ENCODE peak calls at places on chromosome 5, in ten cellular contexts. One of them, this sample, is unnamed.

GRCh38 chr5:127426661-127427060 is 90.8 kb upstream of the PRRC1 start:
- DNase-seq in sigmoid colon: no peak
- DNase-seq in transverse colon: no peak
- DNase-seq in tibial nerve: no peak
- DNase-seq in K562: no peak
- DNase-seq in HepG2: no peak
- DNase-seq in ovary: no peak
- DNase-seq in H1: no peak
- DNase-seq in upper lobe of left lung: no peak
- DNase-seq in A549: no peak
- DNase-seq in this sample: no peak

GRCh38 chr5:168976311-168976893 is 324.5 kb downstream of the SLIT3 start:
- DNase-seq in ovary: no peak
- DNase-seq in tibial nerve: no peak
- DNase-seq in A549: no peak
- DNase-seq in sigmoid colon: no peak
- DNase-seq in K562: no peak
- DNase-seq in upper lobe of left lung: no peak
- DNase-seq in transverse colon: no peak
- DNase-seq in HepG2: no peak
- DNase-seq in H1: no peak
- DNase-seq in this sample: no peak

GRCh38 chr5:81428866-81429265 is 34.9 kb upstream of the ACOT12 start:
- DNase-seq in tibial nerve: no peak
- DNase-seq in A549: peak
- DNase-seq in K562: no peak
- DNase-seq in ovary: no peak
- DNase-seq in sigmoid colon: no peak
- DNase-seq in upper lobe of left lung: no peak
- DNase-seq in H1: no peak
- DNase-seq in HepG2: no peak
- DNase-seq in transverse colon: no peak
- DNase-seq in this sample: no peak

GRCh38 chr5:142874537-142874936 is 104.4 kb downstream of the ARHGAP26 start:
- DNase-seq in A549: peak
- DNase-seq in transverse colon: peak
- DNase-seq in tibial nerve: peak
- DNase-seq in ovary: peak
- DNase-seq in H1: no peak
- DNase-seq in sigmoid colon: no peak
- DNase-seq in K562: no peak
- DNase-seq in HepG2: peak
- DNase-seq in upper lobe of left lung: peak
- DNase-seq in this sample: peak

GRCh38 chr5:100787648-100788047 is 115.4 kb downstream of the ST8SIA4 start:
- DNase-seq in tibial nerve: no peak
- DNase-seq in transverse colon: no peak
- DNase-seq in H1: no peak
- DNase-seq in upper lobe of left lung: no peak
- DNase-seq in ovary: no peak
- DNase-seq in K562: no peak
- DNase-seq in HepG2: no peak
- DNase-seq in sigmoid colon: no peak
- DNase-seq in A549: no peak
- DNase-seq in this sample: no peak

GRCh38 chr5:168881427-168882149 is 302.4 kb upstream of the PANK3 start:
- DNase-seq in upper lobe of left lung: no peak
- DNase-seq in HepG2: no peak
- DNase-seq in sigmoid colon: no peak
- DNase-seq in A549: no peak
- DNase-seq in K562: peak
- DNase-seq in H1: peak
- DNase-seq in ovary: no peak
- DNase-seq in transverse colon: no peak
- DNase-seq in tibial nerve: no peak
- DNase-seq in this sample: no peak

GRCh38 chr5:143124593-143124992 is 278.9 kb downstream of the NR3C1 start:
- DNase-seq in transverse colon: no peak
- DNase-seq in H1: no peak
- DNase-seq in upper lobe of left lung: no peak
- DNase-seq in sigmoid colon: no peak
- DNase-seq in K562: peak
- DNase-seq in HepG2: peak
- DNase-seq in tibial nerve: no peak
- DNase-seq in A549: no peak
- DNase-seq in ovary: no peak
- DNase-seq in this sample: no peak

GRCh38 chr5:81525690-81526089 is 131.8 kb upstream of the ACOT12 start:
- DNase-seq in K562: no peak
- DNase-seq in transverse colon: no peak
- DNase-seq in ovary: no peak
- DNase-seq in A549: peak
- DNase-seq in upper lobe of left lung: no peak
- DNase-seq in tibial nerve: no peak
- DNase-seq in H1: no peak
- DNase-seq in sigmoid colon: no peak
- DNase-seq in HepG2: no peak
- DNase-seq in this sample: no peak

GRCh38 chr5:143311428-143311827 is 92.1 kb downstream of the NR3C1 start:
- DNase-seq in H1: no peak
- DNase-seq in upper lobe of left lung: no peak
- DNase-seq in HepG2: no peak
- DNase-seq in transverse colon: no peak
- DNase-seq in tibial nerve: no peak
- DNase-seq in K562: no peak
- DNase-seq in ovary: no peak
- DNase-seq in A549: peak
- DNase-seq in sigmoid colon: no peak
- DNase-seq in this sample: no peak

GRCh38 chr5:25448646-25449045 is 803.9 kb upstream of the CDH10 start:
- DNase-seq in ovary: no peak
- DNase-seq in K562: no peak
- DNase-seq in transverse colon: no peak
- DNase-seq in upper lobe of left lung: no peak
- DNase-seq in H1: no peak
- DNase-seq in HepG2: no peak
- DNase-seq in A549: no peak
- DNase-seq in sigmoid colon: no peak
- DNase-seq in tibial nerve: no peak
- DNase-seq in this sample: no peak

GRCh38 chr5:56900858-56901578 is 8.4 kb upstream of the SETD9 start:
- DNase-seq in K562: peak
- DNase-seq in transverse colon: no peak
- DNase-seq in upper lobe of left lung: no peak
- DNase-seq in H1: no peak
- DNase-seq in HepG2: peak
- DNase-seq in sigmoid colon: no peak
- DNase-seq in ovary: no peak
- DNase-seq in tibial nerve: peak
- DNase-seq in A549: peak
- DNase-seq in this sample: no peak

GRCh38 chr5:58406394-58406793 is 53.5 kb downstream of the PLK2 start:
- DNase-seq in sigmoid colon: no peak
- DNase-seq in H1: peak
- DNase-seq in tibial nerve: no peak
- DNase-seq in upper lobe of left lung: no peak
- DNase-seq in HepG2: no peak
- DNase-seq in A549: no peak
- DNase-seq in transverse colon: no peak
- DNase-seq in ovary: no peak
- DNase-seq in K562: no peak
- DNase-seq in this sample: no peak

GRCh38 chr5:16558984-16559629 is 57.7 kb downstream of the RETREG1 start:
- DNase-seq in K562: no peak
- DNase-seq in tibial nerve: no peak
- DNase-seq in transverse colon: no peak
- DNase-seq in HepG2: no peak
- DNase-seq in sigmoid colon: no peak
- DNase-seq in upper lobe of left lung: no peak
- DNase-seq in H1: no peak
- DNase-seq in A549: no peak
- DNase-seq in ovary: no peak
- DNase-seq in this sample: no peak

DNA sequence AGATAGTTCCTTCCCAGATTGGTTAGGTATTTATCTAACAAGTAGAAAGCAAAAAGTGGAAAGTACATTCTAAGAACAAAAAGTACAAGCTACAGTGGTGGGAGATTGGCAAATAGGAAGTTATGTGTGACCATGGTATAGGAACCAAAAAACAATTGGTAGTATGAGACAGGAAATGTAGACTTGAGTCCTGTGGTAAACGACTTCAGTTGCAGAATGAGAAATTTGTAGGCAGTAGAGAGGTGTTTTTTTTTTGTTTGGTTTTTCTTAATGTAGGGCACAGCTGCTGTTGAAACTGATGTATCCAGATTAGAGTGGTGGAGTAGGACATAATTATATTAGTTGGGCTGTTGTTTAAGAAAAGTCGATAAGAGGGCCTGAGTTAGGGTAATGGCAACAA is 72.0 kb downstream of the CCNH start:
- DNase-seq in HepG2: no peak
- DNase-seq in H1: no peak
- DNase-seq in ovary: no peak
- DNase-seq in sigmoid colon: no peak
- DNase-seq in A549: no peak
- DNase-seq in transverse colon: no peak
- DNase-seq in K562: no peak
- DNase-seq in upper lobe of left lung: no peak
- DNase-seq in tibial nerve: no peak
- DNase-seq in this sample: no peak
- TF ChIP-seq EP300 in HepG2: no peak
- TF ChIP-seq EP300 in H1: no peak
- TF ChIP-seq EP300 in ovary: no peak
- TF ChIP-seq EP300 in sigmoid colon: peak
- TF ChIP-seq EP300 in A549: no peak
- TF ChIP-seq EP300 in transverse colon: no peak
- TF ChIP-seq EP300 in K562: no peak
- TF ChIP-seq EP300 in upper lobe of left lung: no peak
- TF ChIP-seq EP300 in tibial nerve: peak
- TF ChIP-seq EP300 in this sample: no peak

DNA sequence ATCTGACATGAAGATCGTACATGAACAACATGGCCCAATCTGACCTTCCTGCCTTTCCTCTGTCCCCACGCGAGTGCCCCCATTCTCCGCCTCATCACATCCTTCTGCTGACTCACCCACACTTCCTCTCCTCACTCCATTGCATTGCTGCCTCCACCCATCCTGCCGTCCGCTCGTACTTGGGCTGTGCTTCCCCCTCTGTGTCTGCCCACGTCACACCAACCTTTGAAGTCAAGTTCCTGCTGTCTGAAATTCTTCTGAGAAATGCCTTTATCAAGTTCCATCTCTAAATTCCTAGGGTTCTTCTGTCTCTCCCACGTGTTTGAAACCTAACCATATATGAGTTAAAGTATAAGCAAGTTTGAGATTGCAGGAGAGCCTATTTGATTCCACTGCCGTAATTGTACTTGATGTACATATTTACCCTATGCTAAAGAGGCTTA is 18.0 kb upstream of the STARD4 start:
- DNase-seq in transverse colon: peak
- DNase-seq in A549: peak
- DNase-seq in ovary: no peak
- DNase-seq in sigmoid colon: peak
- DNase-seq in tibial nerve: peak
- DNase-seq in K562: peak
- DNase-seq in upper lobe of left lung: no peak
- DNase-seq in H1: no peak
- DNase-seq in HepG2: peak
- DNase-seq in this sample: peak
- H3K27ac ChIP-seq in transverse colon: no peak
- H3K27ac ChIP-seq in A549: peak
- H3K27ac ChIP-seq in ovary: no peak
- H3K27ac ChIP-seq in sigmoid colon: peak
- H3K27ac ChIP-seq in tibial nerve: no peak
- H3K27ac ChIP-seq in K562: peak
- H3K27ac ChIP-seq in upper lobe of left lung: peak
- H3K27ac ChIP-seq in H1: no peak
- H3K27ac ChIP-seq in HepG2: no peak
- H3K27ac ChIP-seq in this sample: peak

DNA sequence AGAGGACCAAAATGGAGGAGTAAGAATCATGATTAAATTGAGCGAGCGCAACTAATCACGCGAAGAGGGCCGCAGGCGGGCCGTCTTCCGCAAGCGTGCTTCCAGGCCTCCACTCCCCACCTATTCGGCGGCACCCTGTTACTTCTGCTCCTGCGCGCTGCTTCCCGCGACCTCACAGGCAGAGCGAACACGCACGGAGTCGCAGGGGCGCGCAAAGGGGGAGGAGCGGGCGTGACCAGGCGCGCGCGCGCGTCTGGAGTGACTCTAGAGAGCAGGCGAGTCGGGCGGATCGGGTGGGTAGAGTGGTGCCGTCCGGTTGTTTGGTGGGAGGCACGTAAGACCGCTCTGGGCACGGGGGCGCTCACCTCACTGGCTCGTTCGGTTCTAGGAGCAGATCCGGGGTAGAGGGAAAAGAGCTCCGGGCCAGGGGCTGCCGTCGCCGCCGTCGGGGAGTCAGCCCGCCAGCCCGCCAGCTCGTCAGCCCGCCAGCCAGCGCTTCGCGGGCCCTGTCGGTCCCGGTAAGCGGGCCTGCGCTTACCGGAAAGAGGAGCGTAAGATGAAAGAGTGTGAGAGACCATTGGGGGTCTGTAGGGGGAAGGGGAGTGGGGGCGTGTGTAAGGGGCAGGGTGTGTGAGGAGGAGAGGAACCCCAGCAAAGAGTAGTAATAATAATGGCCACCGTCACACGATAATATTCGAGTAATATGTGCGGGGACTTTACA is at the start of gene CNOT8:
- DNase-seq in transverse colon: peak
- DNase-seq in HepG2: peak
- DNase-seq in H1: peak
- DNase-seq in K562: peak
- DNase-seq in ovary: peak
- DNase-seq in sigmoid colon: peak
- DNase-seq in upper lobe of left lung: peak
- DNase-seq in A549: peak
- DNase-seq in tibial nerve: peak
- DNase-seq in this sample: peak
- TF ChIP-seq POLR2A in transverse colon: peak
- TF ChIP-seq POLR2A in HepG2: peak
- TF ChIP-seq POLR2A in H1: peak
- TF ChIP-seq POLR2A in K562: peak
- TF ChIP-seq POLR2A in ovary: peak
- TF ChIP-seq POLR2A in sigmoid colon: peak
- TF ChIP-seq POLR2A in upper lobe of left lung: peak
- TF ChIP-seq POLR2A in A549: peak
- TF ChIP-seq POLR2A in tibial nerve: peak
- TF ChIP-seq POLR2A in this sample: no peak

DNA sequence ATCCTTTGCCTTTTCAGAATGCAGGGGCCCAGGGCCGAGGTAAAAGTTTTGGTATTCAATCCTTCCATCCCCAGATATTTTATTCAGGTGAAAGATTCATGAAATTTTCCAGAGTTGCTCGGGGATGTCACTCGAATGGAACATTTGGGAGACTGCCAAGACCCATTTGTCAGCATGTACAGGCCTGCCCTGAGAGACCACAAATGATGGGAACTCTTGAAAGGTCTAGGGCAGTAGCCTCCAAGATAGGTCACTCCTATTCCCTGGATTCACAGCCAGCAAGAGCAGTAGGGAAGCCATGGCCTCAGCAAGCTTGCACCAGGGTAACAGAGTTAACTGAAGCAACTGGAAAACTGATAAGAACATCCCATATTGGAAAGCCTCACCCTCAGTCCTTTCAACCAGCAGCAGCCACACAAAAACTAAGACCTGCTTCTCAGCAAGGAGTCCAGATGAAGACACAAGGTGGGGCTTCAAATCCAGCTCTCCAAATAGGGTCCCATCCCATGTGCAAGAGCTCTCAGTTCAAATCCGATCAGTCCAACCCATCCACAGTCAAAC is 12.5 kb downstream of the CARD6 start:
- DNase-seq in H1: no peak
- DNase-seq in A549: no peak
- DNase-seq in ovary: no peak
- DNase-seq in transverse colon: no peak
- DNase-seq in upper lobe of left lung: no peak
- DNase-seq in sigmoid colon: no peak
- DNase-seq in K562: peak
- DNase-seq in tibial nerve: no peak
- DNase-seq in HepG2: no peak
- DNase-seq in this sample: no peak
- TF ChIP-seq EP300 in H1: no peak
- TF ChIP-seq EP300 in A549: no peak
- TF ChIP-seq EP300 in ovary: no peak
- TF ChIP-seq EP300 in transverse colon: no peak
- TF ChIP-seq EP300 in upper lobe of left lung: no peak
- TF ChIP-seq EP300 in sigmoid colon: no peak
- TF ChIP-seq EP300 in K562: no peak
- TF ChIP-seq EP300 in tibial nerve: no peak
- TF ChIP-seq EP300 in HepG2: no peak
- TF ChIP-seq EP300 in this sample: no peak

This sample was measured in stomach.